ENCODE peak calls at places on chromosome 3, in nine cellular contexts. B is IMR-90; A is psoas muscle; Y is CD8-positive, alpha-beta T cell; L is dorsolateral prefrontal cortex; C is GM12864; X is GM23338; T is OCI-LY7; H is cardiac fibroblast. I is an unnamed sample.

GRCh38 chr3:71244153-71245051 is 339.1 kb downstream of the FOXP1 start:
- DNase-seq in X (no peak), B (peak), H (peak), Y (no peak), T (no peak), A (peak), C (no peak), L (no peak), I (peak)

GRCh38 chr3:135513106-135514063 is 452.1 kb upstream of the PPP2R3A start:
- DNase-seq in B (peak), Y (no peak), T (no peak), A (no peak), X (peak), L (no peak), C (no peak), H (peak), I (peak)

GRCh38 chr3:195162033-195162669 is 108.8 kb downstream of the XXYLT1 start:
- DNase-seq in A (no peak), B (no peak), X (no peak), Y (no peak), H (no peak), L (no peak), T (peak), C (no peak), I (no peak)

GRCh38 chr3:122415762-122416654 is at the start of gene WDR5B:
- DNase-seq in C (peak), A (peak), X (peak), L (peak), Y (peak), H (peak), B (peak), T (peak), I (peak)

GRCh38 chr3:55708921-55709320 is 221.8 kb upstream of the WNT5A start:
- DNase-seq in L (no peak), C (no peak), A (no peak), Y (no peak), X (no peak), H (no peak), B (no peak), T (no peak), I (no peak)

GRCh38 chr3:70753572-70753971 is 441.1 kb upstream of the MDFIC2 start:
- DNase-seq in X (peak), T (no peak), C (no peak), L (no peak), A (no peak), H (no peak), B (no peak), Y (no peak), I (no peak)

GRCh38 chr3:122774564-122774963 is 19.1 kb downstream of the HSPBAP1 start:
- DNase-seq in Y (no peak), H (peak), B (peak), A (no peak), X (peak), C (no peak), L (no peak), T (no peak), I (peak)

GRCh38 chr3:189626286-189626685 is 4.9 kb upstream of the TP63 start:
- DNase-seq in L (no peak), A (no peak), H (no peak), T (no peak), X (no peak), Y (no peak), C (no peak), B (no peak), I (no peak)

GRCh38 chr3:137978328-137978727 is 31.6 kb upstream of the CLDN18 start:
- DNase-seq in C (no peak), L (no peak), A (no peak), T (no peak), B (no peak), X (no peak), Y (no peak), H (no peak), I (no peak)

GRCh38 chr3:30681276-30682211 is 75.1 kb downstream of the TGFBR2 start:
- DNase-seq in B (peak), H (peak), L (no peak), C (no peak), X (no peak), Y (no peak), T (no peak), A (peak), I (peak)

GRCh38 chr3:183988216-183988790 is 29.4 kb downstream of the ABCC5 start:
- DNase-seq in T (no peak), L (no peak), C (no peak), X (no peak), Y (no peak), H (no peak), A (no peak), B (peak), I (peak)

GRCh38 chr3:156356537-156357363 is 198.2 kb downstream of the SSR3 start:
- DNase-seq in Y (no peak), L (no peak), B (peak), T (no peak), H (no peak), C (no peak), X (no peak), A (no peak), I (no peak)

GRCh38 chr3:105847865-105848264 is 20.9 kb downstream of the CBLB start:
- DNase-seq in H (no peak), X (no peak), Y (no peak), A (no peak), C (no peak), B (no peak), T (no peak), L (no peak), I (no peak)

GRCh38 chr3:100027321-100027720 is 87.0 kb downstream of the FILIP1L start:
- DNase-seq in B (peak), C (no peak), H (peak), X (no peak), T (no peak), L (no peak), Y (no peak), A (no peak), I (no peak)

GRCh38 chr3:100029052-100029451 is 85.2 kb downstream of the FILIP1L start:
- DNase-seq in L (no peak), T (no peak), C (no peak), B (no peak), H (no peak), A (no peak), X (no peak), Y (no peak), I (no peak)

GRCh38 chr3:100030914-100031313 is 83.4 kb downstream of the FILIP1L start:
- DNase-seq in C (no peak), X (no peak), T (no peak), L (no peak), Y (no peak), H (no peak), A (no peak), B (no peak), I (no peak)

GRCh38 chr3:100030346-100030745 is 84.0 kb downstream of the FILIP1L start:
- DNase-seq in H (peak), L (no peak), X (no peak), A (no peak), T (no peak), Y (no peak), B (peak), C (no peak), I (no peak)

DNA sequence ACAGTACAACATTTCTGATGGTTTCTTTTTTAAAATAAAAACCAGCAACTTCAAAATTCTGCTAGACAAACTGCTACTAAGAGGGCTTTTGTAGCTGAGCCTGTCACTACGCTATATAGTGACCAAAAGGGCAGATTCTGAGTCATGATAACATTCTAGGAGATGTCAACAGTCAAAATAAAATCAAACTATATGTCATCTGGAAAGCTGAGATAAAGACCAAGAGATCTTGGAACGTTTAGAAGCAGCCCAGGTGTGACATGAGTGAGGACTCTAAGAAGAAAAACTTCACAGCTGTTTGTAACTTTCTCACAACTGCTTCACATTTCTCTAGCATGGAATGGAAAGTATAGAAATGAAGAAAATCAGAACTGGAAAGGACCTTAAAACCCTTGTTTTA is 84.6 kb downstream of the FILIP1L start:
- DNase-seq in C (no peak), L (no peak), X (no peak), Y (no peak), A (no peak), B (no peak), T (no peak), H (no peak), I (no peak)
- TF ChIP-seq CTCF in C (no peak), L (no peak), X (no peak), Y (no peak), A (no peak), B (no peak), T (no peak), H (no peak), I (no peak)

DNA sequence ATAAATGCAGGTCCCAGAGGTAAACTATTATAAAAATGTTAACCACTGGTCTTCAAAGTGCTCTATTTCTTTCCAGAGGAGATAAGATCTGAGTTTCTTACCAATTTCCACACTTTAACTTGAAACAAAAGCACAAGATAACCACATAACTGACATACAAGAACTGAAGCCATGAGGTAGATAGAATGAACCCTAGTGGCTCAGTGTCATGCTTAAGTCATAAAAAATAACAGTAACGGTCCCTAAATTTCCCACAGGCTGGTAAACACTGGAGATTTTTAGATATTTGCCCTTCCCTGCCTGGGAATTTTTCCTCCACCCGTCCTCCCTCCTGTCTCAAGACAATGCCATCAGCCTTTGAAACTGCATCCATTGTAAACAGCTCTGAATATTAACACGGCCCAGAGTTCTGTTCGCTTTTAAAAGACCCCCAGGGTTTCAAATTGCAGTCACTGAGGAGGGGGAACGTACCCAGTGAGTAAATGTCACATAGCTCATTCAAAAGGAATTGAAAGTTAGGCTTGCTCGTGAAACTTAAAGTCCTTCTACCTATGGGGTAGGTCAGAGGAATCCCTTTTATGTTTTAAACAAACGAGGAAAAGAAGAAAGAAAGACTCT is 5.7 kb downstream of the LRIG1 start:
- DNase-seq in X (no peak), T (peak), H (no peak), Y (no peak), A (no peak), L (no peak), C (no peak), B (no peak), I (no peak)
- H3K4me3 ChIP-seq in X (peak), T (peak), H (no peak), Y (no peak), A (no peak), L (no peak), C (no peak), B (no peak), I (no peak)

DNA sequence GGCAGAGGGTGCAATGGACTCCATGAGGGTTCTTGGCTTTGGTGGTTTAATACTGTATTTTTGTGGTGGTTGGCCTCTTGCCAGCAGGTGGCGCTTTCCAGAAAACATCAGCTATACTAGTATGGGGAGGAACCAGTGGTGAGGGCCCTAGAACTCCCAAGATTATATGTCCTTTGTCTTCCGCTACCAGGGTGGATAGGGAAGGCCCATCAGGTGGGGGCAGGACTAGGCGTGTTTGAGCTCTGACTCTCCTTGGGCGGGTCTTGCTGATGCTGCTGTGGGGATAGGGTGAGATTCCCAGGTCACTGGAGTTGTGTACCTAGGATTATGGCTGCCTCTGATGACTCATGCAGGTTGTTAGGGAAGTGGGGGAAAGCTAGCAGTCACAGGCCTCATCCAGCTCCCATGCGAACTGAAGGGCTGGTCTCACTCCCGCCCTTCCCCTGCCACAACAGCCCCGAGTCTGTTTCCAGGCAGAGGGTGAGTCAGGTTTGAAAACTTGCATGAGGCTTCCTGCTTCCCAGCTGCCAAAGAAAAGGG is 357.7 kb downstream of the OTOL1 start:
- DNase-seq in B (peak), C (no peak), X (peak), H (peak), Y (no peak), T (peak), L (no peak), A (no peak), I (peak)
- TF ChIP-seq CTCF in B (peak), C (peak), X (peak), H (no peak), Y (no peak), T (peak), L (no peak), A (no peak), I (peak)

GRCh38 chr3:142734834-142735233 is 11.0 kb downstream of the TRPC1 start:
- DNase-seq in H (no peak), L (no peak), Y (no peak), T (no peak), B (no peak), A (no peak), X (no peak), C (no peak), I (no peak)
- H3K4me3 ChIP-seq in H (no peak), L (no peak), Y (no peak), T (no peak), B (no peak), A (no peak), X (no peak), C (no peak), I (no peak)

DNA sequence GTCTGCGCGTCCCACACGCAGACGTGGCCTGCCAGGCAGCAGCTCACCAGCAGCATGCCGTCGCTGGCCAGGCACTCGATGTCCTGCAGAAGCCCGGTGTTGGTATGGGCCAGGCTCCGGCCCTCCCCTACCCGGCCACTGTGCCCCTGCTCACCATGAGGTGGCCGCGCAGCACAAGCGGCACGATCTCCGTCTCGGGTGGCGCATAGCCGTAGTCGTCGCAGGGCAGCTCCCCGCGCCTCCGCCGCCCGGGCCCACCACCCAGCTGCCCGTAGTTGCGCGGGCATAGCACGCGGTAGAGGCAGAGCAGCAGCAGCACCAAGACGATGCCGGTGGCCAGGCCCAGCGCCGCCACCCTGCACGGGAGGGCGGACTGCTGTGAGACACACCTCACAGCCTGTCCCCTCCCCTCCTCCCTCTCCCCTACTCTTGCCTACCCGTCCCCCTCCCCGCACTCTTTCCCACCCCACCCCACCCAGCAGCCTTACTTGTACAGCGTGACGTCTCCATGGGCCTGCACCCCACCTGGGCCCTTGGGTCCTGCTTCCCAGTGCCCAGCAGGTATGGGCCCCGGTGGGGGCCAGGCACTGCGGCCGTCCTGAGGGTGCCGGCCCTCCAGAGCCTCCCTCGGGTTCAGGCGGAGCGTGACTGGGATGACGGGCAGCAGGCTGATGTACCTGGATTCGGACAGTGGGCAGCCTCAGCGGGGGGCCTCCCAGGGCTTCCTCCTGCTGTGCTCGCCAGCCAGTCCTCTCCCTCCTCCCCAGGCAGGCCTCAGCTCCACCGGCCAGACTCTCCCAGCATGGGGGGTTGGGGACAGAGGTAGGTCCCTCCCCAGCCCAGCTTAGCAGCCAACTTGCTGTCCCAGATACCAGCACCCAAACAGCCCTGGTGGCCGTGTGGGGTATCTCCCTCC is 37.6 kb downstream of the PTPN23 start:
- DNase-seq in L (no peak), X (no peak), T (no peak), B (no peak), A (no peak), Y (no peak), H (no peak), C (no peak), I (no peak)
- TF ChIP-seq CTCF in L (no peak), X (peak), T (no peak), B (no peak), A (no peak), Y (no peak), H (peak), C (peak), I (no peak)

GRCh38 chr3:46812237-46812791 is 50.9 kb downstream of the MYL3 start:
- DNase-seq in Y (peak), A (peak), H (peak), C (no peak), B (peak), L (peak), X (peak), T (no peak), I (peak)
- H3K4me3 ChIP-seq in Y (peak), A (peak), H (peak), C (peak), B (peak), L (peak), X (peak), T (no peak), I (peak)

DNA sequence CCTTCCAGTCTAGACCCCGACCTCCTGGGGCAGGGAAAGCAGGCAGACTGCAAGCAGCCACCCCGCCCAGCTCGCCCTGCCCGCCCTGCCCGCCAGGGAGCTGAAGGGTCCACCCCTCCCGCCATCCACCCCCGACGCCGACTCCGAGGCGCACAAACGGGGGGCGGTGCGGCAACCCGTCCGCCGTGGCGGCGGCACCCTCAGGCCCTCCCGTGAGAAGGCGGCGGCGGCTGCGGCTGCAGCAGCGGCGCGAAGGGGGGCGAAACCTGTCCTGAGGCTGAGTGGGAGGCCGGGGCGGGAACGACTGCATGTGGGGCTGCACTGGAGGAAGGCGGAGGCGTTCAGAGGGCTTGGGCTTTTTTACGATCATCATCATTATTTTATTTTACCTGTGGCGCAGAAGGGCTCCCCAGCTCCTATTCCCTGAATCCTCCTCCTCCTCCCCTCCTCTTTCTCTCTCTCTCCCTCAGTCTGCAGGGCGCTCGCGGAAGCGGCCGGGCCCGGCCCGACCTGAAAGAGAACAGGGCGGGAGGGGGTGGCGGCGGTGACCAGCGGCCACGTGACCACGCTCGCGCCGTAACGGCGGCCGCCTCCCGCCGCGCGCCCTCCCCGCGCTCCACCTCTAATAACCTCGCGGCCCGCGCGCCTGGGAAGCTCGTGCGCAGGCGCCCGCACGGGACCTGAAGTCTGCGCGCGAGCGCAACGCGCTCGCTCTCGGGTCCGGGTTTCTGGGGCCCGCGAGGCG is at the start of gene TBC1D5:
- DNase-seq in B (peak), A (peak), T (peak), L (peak), C (peak), Y (peak), X (peak), H (no peak), I (no peak)
- TF ChIP-seq CTCF in B (no peak), A (no peak), T (no peak), L (peak), C (no peak), Y (no peak), X (no peak), H (no peak), I (no peak)

GRCh38 chr3:134315286-134316106 is 58.8 kb downstream of the AMOTL2 start:
- DNase-seq in X (peak), Y (no peak), B (peak), L (no peak), A (peak), T (no peak), C (no peak), H (peak), I (peak)

GRCh38 chr3:134314588-134315285 is 59.5 kb downstream of the AMOTL2 start:
- DNase-seq in B (no peak), C (no peak), X (no peak), A (no peak), H (peak), L (no peak), Y (no peak), T (no peak), I (no peak)

GRCh38 chr3:134312873-134313838 is 61.1 kb downstream of the AMOTL2 start:
- DNase-seq in X (peak), Y (no peak), L (no peak), A (peak), B (peak), H (peak), T (no peak), C (no peak), I (peak)

GRCh38 chr3:134312072-134312872 is 61.6 kb upstream of the RYK start:
- DNase-seq in Y (no peak), H (peak), A (peak), L (no peak), T (no peak), X (peak), B (no peak), C (no peak), I (no peak)

GRCh38 chr3:134313839-134314587 is 60.2 kb downstream of the AMOTL2 start:
- DNase-seq in H (peak), X (no peak), C (no peak), A (no peak), B (no peak), L (no peak), T (no peak), Y (no peak), I (no peak)
- H3K4me3 ChIP-seq in H (peak), X (peak), C (no peak), A (peak), B (peak), L (peak), T (no peak), Y (no peak), I (peak)

DNA sequence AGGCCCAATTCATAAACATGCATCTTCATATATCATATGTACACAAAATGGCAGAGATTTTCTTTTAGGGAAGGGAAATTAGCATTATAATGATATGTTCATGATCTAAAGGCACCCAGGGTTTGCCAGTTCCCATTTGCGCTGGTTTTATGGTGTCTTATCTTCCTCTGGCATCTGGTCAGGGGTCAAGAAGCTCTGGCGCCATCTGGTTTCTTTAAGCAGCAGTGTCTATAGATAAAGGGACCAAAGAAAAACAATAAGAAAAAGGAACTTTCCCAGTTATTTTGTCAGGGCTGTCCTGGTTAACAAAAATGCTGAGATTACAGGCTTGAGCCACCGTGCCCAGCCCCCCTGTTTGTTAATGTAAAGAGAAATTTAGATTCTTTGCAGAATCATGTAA is 3.3 kb upstream of the DCP1A start:
- DNase-seq in T (peak), H (peak), A (no peak), B (peak), X (peak), C (no peak), Y (no peak), L (no peak), I (peak)
- TF ChIP-seq CTCF in T (peak), H (no peak), A (peak), B (peak), X (peak), C (peak), Y (no peak), L (no peak), I (peak)

I was measured in fibroblast of villous mesenchyme.